ENCODE peak calls at places on chromosomes 11 and 22, in eight cellular contexts. S, L, A, N, Q, P, M and R are unnamed samples.

GRCh38 chr11:100861221-100861620 is 174.1 kb downstream of the ARHGAP42 start:
- DNase-seq in S (peak), P (no peak), Q (no peak), L (no peak), N (no peak), M (no peak), A (no peak), R (no peak)

GRCh38 chr11:73156114-73156513 is 14.0 kb upstream of the FCHSD2 start:
- DNase-seq in P (no peak), Q (no peak), S (no peak), N (no peak), A (no peak), L (no peak), M (no peak), R (no peak)

GRCh38 chr11:1852885-1853284 is at the start of gene LSP1:
- DNase-seq in L (no peak), A (no peak), P (no peak), S (no peak), M (no peak), Q (no peak), N (peak), R (no peak)

GRCh38 chr11:40289370-40289769 is 1170.1 kb downstream of the LRRC4C start:
- DNase-seq in S (no peak), P (no peak), Q (no peak), N (no peak), M (peak), L (no peak), A (no peak), R (peak)

GRCh38 chr11:122259149-122259821 is 143.3 kb upstream of the BLID start:
- DNase-seq in Q (no peak), S (no peak), M (no peak), P (no peak), L (no peak), A (no peak), N (no peak), R (no peak)

GRCh38 chr11:127452533-127452932 is 452.0 kb upstream of the KIRREL3 start:
- DNase-seq in P (no peak), S (no peak), M (no peak), Q (no peak), N (no peak), L (no peak), A (no peak), R (no peak)

GRCh38 chr22:27747396-27748256 is 53.9 kb downstream of the MN1 start:
- DNase-seq in A (no peak), M (peak), L (peak), N (no peak), P (no peak), Q (no peak), S (no peak), R (peak)

GRCh38 chr11:75583710-75584658 is 21.9 kb downstream of the SERPINH1 start:
- DNase-seq in A (peak), M (peak), P (no peak), N (no peak), L (peak), S (no peak), Q (no peak), R (peak)